ENCODE peak calls at places on chromosomes 12 and 14, in eight cellular contexts. S, G, E, R, N, A, L and M are unnamed samples.

GRCh38 chr12:79512068-79512467 is 178.7 kb downstream of the PAWR start:
- DNase-seq in A (no peak), S (peak), G (no peak), L (no peak), N (no peak), R (no peak), E (no peak), M (peak)

GRCh38 chr12:99137124-99137845 is 492.2 kb downstream of the APAF1 start:
- DNase-seq in L (no peak), A (no peak), S (no peak), E (no peak), G (no peak), R (no peak), N (no peak), M (peak)

GRCh38 chr14:38959021-38959420 is 144.0 kb downstream of the SEC23A start:
- DNase-seq in R (no peak), N (no peak), S (no peak), A (no peak), E (no peak), G (no peak), L (no peak), M (no peak)

GRCh38 chr12:129819391-129819790 is 84.4 kb downstream of the TMEM132D start:
- DNase-seq in S (no peak), A (no peak), G (no peak), L (peak), E (no peak), R (no peak), N (no peak), M (no peak)

GRCh38 chr14:67928375-67928774 is 108.8 kb downstream of the RAD51B start:
- DNase-seq in R (no peak), L (no peak), A (no peak), G (no peak), E (no peak), S (no peak), N (no peak), M (peak)

GRCh38 chr14:74531467-74531866 is 37.9 kb downstream of the ISCA2 start:
- DNase-seq in L (peak), N (peak), A (no peak), G (no peak), S (no peak), R (no peak), E (no peak), M (peak)

GRCh38 chr14:23375527-23376251 is 1.2 kb upstream of the CMTM5 start:
- DNase-seq in R (no peak), G (no peak), S (no peak), A (no peak), E (no peak), L (no peak), N (no peak), M (no peak)

GRCh38 chr12:30358113-30358512 is 337.6 kb downstream of the IPO8 start:
- DNase-seq in N (no peak), L (no peak), S (no peak), R (no peak), A (no peak), E (no peak), G (no peak), M (no peak)

GRCh38 chr12:31589896-31590729 is 823 bp downstream of the DENND5B start:
- DNase-seq in A (peak), E (peak), G (no peak), R (no peak), L (peak), N (peak), S (peak), M (peak)

GRCh38 chr12:2826721-2827515 is 7.9 kb downstream of the NRIP2 start:
- DNase-seq in G (no peak), A (no peak), E (no peak), L (no peak), R (no peak), N (no peak), S (no peak), M (no peak)

GRCh38 chr12:96070670-96071279 is 35.4 kb upstream of the LTA4H start:
- DNase-seq in R (no peak), E (no peak), L (peak), N (peak), G (no peak), A (no peak), S (peak), M (peak)

GRCh38 chr14:75389679-75390078 is 38.1 kb upstream of the JDP2 start:
- DNase-seq in E (no peak), R (no peak), G (no peak), S (no peak), L (no peak), A (no peak), N (peak), M (no peak)